ENCODE peak calls at places on chromosomes 2 and 18, in seven cellular contexts. One of them, this sample, is unnamed.

GRCh38 chr2:74379851-74380789 is at the start of gene DCTN1:
- DNase-seq in type B pancreatic cell: no peak
- DNase-seq in hepatocyte: peak; percentile 74
- DNase-seq in ovary: peak; percentile 43
- DNase-seq in endothelial cell: peak; percentile 37
- DNase-seq in cardiac muscle cell: peak; percentile 69
- DNase-seq in WTC11: peak; percentile 46
- DNase-seq in this sample: peak; percentile 32

GRCh38 chr2:47035615-47036488 is 119.3 kb downstream of the STPG4 start:
- DNase-seq in type B pancreatic cell: no peak
- DNase-seq in ovary: no peak
- DNase-seq in hepatocyte: no peak
- DNase-seq in endothelial cell: no peak
- DNase-seq in WTC11: no peak
- DNase-seq in cardiac muscle cell: no peak
- DNase-seq in this sample: no peak

GRCh38 chr18:25399554-25399953 is 47.6 kb upstream of the ZNF521 start:
- DNase-seq in type B pancreatic cell: no peak
- DNase-seq in ovary: no peak
- DNase-seq in WTC11: no peak
- DNase-seq in hepatocyte: peak; percentile 23
- DNase-seq in cardiac muscle cell: no peak
- DNase-seq in endothelial cell: no peak
- DNase-seq in this sample: no peak

GRCh38 chr2:175853110-175853509 is 149.0 kb downstream of the LNPK start:
- DNase-seq in cardiac muscle cell: no peak
- DNase-seq in hepatocyte: no peak
- DNase-seq in WTC11: no peak
- DNase-seq in endothelial cell: no peak
- DNase-seq in type B pancreatic cell: no peak
- DNase-seq in ovary: no peak
- DNase-seq in this sample: no peak

GRCh38 chr2:17604050-17604449 is 63.6 kb downstream of the VSNL1 start:
- DNase-seq in type B pancreatic cell: no peak
- DNase-seq in WTC11: peak; percentile 16
- DNase-seq in cardiac muscle cell: no peak
- DNase-seq in endothelial cell: no peak
- DNase-seq in hepatocyte: no peak
- DNase-seq in ovary: no peak
- DNase-seq in this sample: no peak

GRCh38 chr2:231250146-231250545 is 51.7 kb downstream of the ARMC9 start:
- DNase-seq in type B pancreatic cell: no peak
- DNase-seq in hepatocyte: no peak
- DNase-seq in cardiac muscle cell: peak; percentile 13
- DNase-seq in ovary: no peak
- DNase-seq in endothelial cell: no peak
- DNase-seq in WTC11: no peak
- DNase-seq in this sample: no peak

GRCh38 chr2:190804182-190804795 is 76.3 kb upstream of the GLS start:
- DNase-seq in ovary: no peak
- DNase-seq in hepatocyte: peak; percentile 23
- DNase-seq in cardiac muscle cell: peak; percentile 54
- DNase-seq in type B pancreatic cell: no peak
- DNase-seq in WTC11: no peak
- DNase-seq in endothelial cell: peak; percentile 13
- DNase-seq in this sample: no peak

GRCh38 chr2:97748397-97748796 is 35.0 kb downstream of the ZAP70 start:
- DNase-seq in endothelial cell: peak; percentile 78
- DNase-seq in type B pancreatic cell: peak; percentile 67
- DNase-seq in cardiac muscle cell: peak; percentile 32
- DNase-seq in ovary: no peak
- DNase-seq in hepatocyte: peak; percentile 27
- DNase-seq in WTC11: peak; percentile 85
- DNase-seq in this sample: no peak

GRCh38 chr2:122063716-122064115 is 308.3 kb downstream of the TSN start:
- DNase-seq in ovary: no peak
- DNase-seq in endothelial cell: no peak
- DNase-seq in cardiac muscle cell: no peak
- DNase-seq in WTC11: no peak
- DNase-seq in type B pancreatic cell: no peak
- DNase-seq in hepatocyte: no peak
- DNase-seq in this sample: no peak

GRCh38 chr2:134774786-134775641 is 56.2 kb upstream of the TMEM163 start:
- DNase-seq in ovary: no peak
- DNase-seq in cardiac muscle cell: peak; percentile 6
- DNase-seq in WTC11: no peak
- DNase-seq in endothelial cell: no peak
- DNase-seq in hepatocyte: no peak
- DNase-seq in type B pancreatic cell: no peak
- DNase-seq in this sample: no peak

GRCh38 chr2:134777593-134777992 is 58.8 kb upstream of the TMEM163 start:
- DNase-seq in type B pancreatic cell: no peak
- DNase-seq in endothelial cell: no peak
- DNase-seq in hepatocyte: no peak
- DNase-seq in WTC11: no peak
- DNase-seq in ovary: no peak
- DNase-seq in cardiac muscle cell: no peak
- DNase-seq in this sample: no peak

GRCh38 chr2:134776836-134777235 is 58.0 kb upstream of the TMEM163 start:
- DNase-seq in type B pancreatic cell: no peak
- DNase-seq in hepatocyte: no peak
- DNase-seq in cardiac muscle cell: no peak
- DNase-seq in endothelial cell: no peak
- DNase-seq in WTC11: no peak
- DNase-seq in ovary: no peak
- DNase-seq in this sample: no peak

GRCh38 chr2:134780977-134781376 is 57.4 kb upstream of the ACMSD start:
- DNase-seq in WTC11: no peak
- DNase-seq in cardiac muscle cell: no peak
- DNase-seq in endothelial cell: no peak
- DNase-seq in type B pancreatic cell: no peak
- DNase-seq in hepatocyte: no peak
- DNase-seq in ovary: no peak
- DNase-seq in this sample: no peak

DNA sequence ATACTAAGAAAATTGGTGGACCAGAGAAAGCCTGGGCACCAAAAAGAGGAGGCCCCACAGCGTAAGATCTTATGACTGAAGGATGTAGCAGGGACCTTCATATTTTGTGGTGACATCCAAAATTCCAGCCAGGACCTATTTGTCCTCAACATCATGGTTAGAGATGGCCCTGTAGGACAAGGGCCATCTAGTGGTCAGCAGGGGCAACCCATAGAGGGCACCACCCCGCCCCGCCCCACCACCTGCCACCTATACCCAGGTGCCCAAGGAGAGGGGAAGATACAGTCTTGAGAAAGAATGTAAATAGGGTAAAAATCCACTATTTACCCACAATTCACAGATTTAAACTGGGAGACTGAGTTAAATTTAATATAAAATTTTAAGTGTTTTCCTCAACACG is 59.6 kb upstream of the TMEM163 start:
- DNase-seq in ovary: no peak
- DNase-seq in cardiac muscle cell: no peak
- DNase-seq in hepatocyte: no peak
- DNase-seq in WTC11: peak; percentile 58
- DNase-seq in endothelial cell: no peak
- DNase-seq in type B pancreatic cell: no peak
- DNase-seq in this sample: peak; percentile 37
- TF ChIP-seq CTCF in ovary: no peak
- TF ChIP-seq CTCF in cardiac muscle cell: peak; percentile 21
- TF ChIP-seq CTCF in hepatocyte: peak; percentile 21
- TF ChIP-seq CTCF in WTC11: peak; percentile 44
- TF ChIP-seq CTCF in endothelial cell: peak; percentile 22
- TF ChIP-seq CTCF in type B pancreatic cell: peak; percentile 50
- TF ChIP-seq CTCF in this sample: peak; percentile 30

GRCh38 chr2:105179469-105180372 is 61.8 kb upstream of the GPR45 start:
- DNase-seq in hepatocyte: peak; percentile 50
- DNase-seq in endothelial cell: peak; percentile 19
- DNase-seq in type B pancreatic cell: no peak
- DNase-seq in WTC11: peak; percentile 16
- DNase-seq in cardiac muscle cell: peak; percentile 87
- DNase-seq in ovary: peak; percentile 17
- DNase-seq in this sample: peak; percentile 33
- TF ChIP-seq CTCF in hepatocyte: peak; percentile 28
- TF ChIP-seq CTCF in endothelial cell: no peak
- TF ChIP-seq CTCF in type B pancreatic cell: peak; percentile 42
- TF ChIP-seq CTCF in WTC11: no peak
- TF ChIP-seq CTCF in cardiac muscle cell: peak; percentile 71
- TF ChIP-seq CTCF in ovary: no peak
- TF ChIP-seq CTCF in this sample: no peak

GRCh38 chr2:203453858-203454451 is 81.1 kb downstream of the RAPH1 start:
- DNase-seq in cardiac muscle cell: peak; percentile 78
- DNase-seq in WTC11: no peak
- DNase-seq in endothelial cell: peak; percentile 33
- DNase-seq in hepatocyte: peak; percentile 70
- DNase-seq in type B pancreatic cell: no peak
- DNase-seq in ovary: no peak
- DNase-seq in this sample: no peak
- TF ChIP-seq CTCF in cardiac muscle cell: peak; percentile 75
- TF ChIP-seq CTCF in WTC11: peak; percentile 64
- TF ChIP-seq CTCF in endothelial cell: peak; percentile 78
- TF ChIP-seq CTCF in hepatocyte: peak; percentile 84
- TF ChIP-seq CTCF in type B pancreatic cell: peak; percentile 91
- TF ChIP-seq CTCF in ovary: peak; percentile 56
- TF ChIP-seq CTCF in this sample: peak; percentile 39

GRCh38 chr2:213021971-213022899 is 129.2 kb downstream of the IKZF2 start:
- DNase-seq in WTC11: no peak
- DNase-seq in hepatocyte: no peak
- DNase-seq in cardiac muscle cell: peak; percentile 13
- DNase-seq in type B pancreatic cell: no peak
- DNase-seq in endothelial cell: no peak
- DNase-seq in ovary: no peak
- DNase-seq in this sample: no peak
- TF ChIP-seq CTCF in WTC11: no peak
- TF ChIP-seq CTCF in hepatocyte: no peak
- TF ChIP-seq CTCF in cardiac muscle cell: no peak
- TF ChIP-seq CTCF in type B pancreatic cell: no peak
- TF ChIP-seq CTCF in endothelial cell: no peak
- TF ChIP-seq CTCF in ovary: no peak
- TF ChIP-seq CTCF in this sample: no peak

GRCh38 chr2:89763254-89763580 is 1071.7 kb downstream of the RPIA start:
- DNase-seq in cardiac muscle cell: no peak
- DNase-seq in endothelial cell: no peak
- DNase-seq in ovary: peak; percentile 24
- DNase-seq in WTC11: no peak
- DNase-seq in hepatocyte: no peak
- DNase-seq in type B pancreatic cell: no peak
- DNase-seq in this sample: peak; percentile 62
- TF ChIP-seq CTCF in cardiac muscle cell: no peak
- TF ChIP-seq CTCF in endothelial cell: no peak
- TF ChIP-seq CTCF in ovary: no peak
- TF ChIP-seq CTCF in WTC11: no peak
- TF ChIP-seq CTCF in hepatocyte: no peak
- TF ChIP-seq CTCF in type B pancreatic cell: no peak
- TF ChIP-seq CTCF in this sample: no peak

This sample was measured in pancreas.